ENCODE peak calls at places on chromosomes 4 and X, in four cellular contexts. One of them, this sample, is unnamed.
A peak's percentile ranks its signal among the peaks of the same experiment; 100 is the strongest.

GRCh38 chr4:15659768-15660394 is 4.7 kb upstream of the FBXL5 start:
- DNase-seq in erythroblast: no peak
- DNase-seq in body of pancreas: no peak
- DNase-seq in spleen: no peak
- DNase-seq in this sample: no peak

GRCh38 chrX:112759512-112759911 is 79.8 kb upstream of the LHFPL1 start:
- DNase-seq in erythroblast: no peak
- DNase-seq in body of pancreas: no peak
- DNase-seq in spleen: no peak
- DNase-seq in this sample: no peak

GRCh38 chr4:108937066-108937465 is 174.2 kb upstream of the ETNPPL start:
- DNase-seq in erythroblast: no peak
- DNase-seq in body of pancreas: no peak
- DNase-seq in spleen: no peak
- DNase-seq in this sample: no peak

GRCh38 chrX:111216293-111216801 is 53.9 kb downstream of the CAPN6 start:
- DNase-seq in erythroblast: no peak
- DNase-seq in body of pancreas: no peak
- DNase-seq in spleen: no peak
- DNase-seq in this sample: no peak

GRCh38 chr4:101197350-101197749 is 150.0 kb downstream of the PPP3CA start:
- DNase-seq in erythroblast: no peak
- DNase-seq in body of pancreas: no peak
- DNase-seq in spleen: no peak
- DNase-seq in this sample: no peak

GRCh38 chr4:67749286-67749685 is 4.9 kb downstream of the GNRHR start:
- DNase-seq in erythroblast: no peak
- DNase-seq in body of pancreas: no peak
- DNase-seq in spleen: no peak
- DNase-seq in this sample: no peak

GRCh38 chr4:109908741-109909140 is 3.9 kb upstream of the EGF start:
- DNase-seq in erythroblast: no peak
- DNase-seq in body of pancreas: no peak
- DNase-seq in spleen: no peak
- DNase-seq in this sample: no peak

GRCh38 chrX:153727108-153727931 is 2.7 kb downstream of the ABCD1 start:
- DNase-seq in erythroblast: no peak
- DNase-seq in body of pancreas: peak; percentile 88
- DNase-seq in spleen: peak; percentile 80
- DNase-seq in this sample: peak; percentile 60

GRCh38 chr4:150510176-150510875 is 71.6 kb upstream of the MAB21L2 start:
- DNase-seq in erythroblast: no peak
- DNase-seq in body of pancreas: no peak
- DNase-seq in spleen: no peak
- DNase-seq in this sample: no peak

GRCh38 chrX:9285342-9285771 is 179.5 kb upstream of the TBL1X start:
- DNase-seq in erythroblast: no peak
- DNase-seq in body of pancreas: no peak
- DNase-seq in spleen: no peak
- DNase-seq in this sample: no peak

GRCh38 chr4:65653740-65654361 is 16.4 kb downstream of the EPHA5 start:
- DNase-seq in erythroblast: no peak
- DNase-seq in body of pancreas: no peak
- DNase-seq in spleen: no peak
- DNase-seq in this sample: no peak

GRCh38 chr4:124738994-124739393 is 26.5 kb upstream of the ANKRD50 start:
- DNase-seq in erythroblast: no peak
- DNase-seq in body of pancreas: no peak
- DNase-seq in spleen: no peak
- DNase-seq in this sample: no peak

GRCh38 chrX:66676990-66677389 is 38.1 kb upstream of the EDA2R start:
- DNase-seq in erythroblast: no peak
- DNase-seq in body of pancreas: no peak
- DNase-seq in spleen: no peak
- DNase-seq in this sample: no peak

GRCh38 chrX:154457491-154458115 is 478 bp upstream of the PLXNA3 start:
- DNase-seq in erythroblast: peak; percentile 58
- DNase-seq in body of pancreas: peak; percentile 52
- DNase-seq in spleen: peak; percentile 89
- DNase-seq in this sample: no peak

GRCh38 chr4:15457401-15458201 is 12.1 kb upstream of the CC2D2A start:
- DNase-seq in erythroblast: peak; percentile 15
- DNase-seq in body of pancreas: no peak
- DNase-seq in spleen: no peak
- DNase-seq in this sample: no peak

GRCh38 chrX:48956728-48957414 is 536 bp downstream of the OTUD5 start:
- DNase-seq in erythroblast: peak; percentile 66
- DNase-seq in body of pancreas: no peak
- DNase-seq in spleen: peak; percentile 87
- DNase-seq in this sample: peak; percentile 3

GRCh38 chr4:152316969-152317368 is 218.9 kb downstream of the FBXW7 start:
- DNase-seq in erythroblast: no peak
- DNase-seq in body of pancreas: no peak
- DNase-seq in spleen: no peak
- DNase-seq in this sample: no peak

GRCh38 chrX:18422325-18422724 is 3.1 kb upstream of the CDKL5 start:
- DNase-seq in erythroblast: no peak
- DNase-seq in body of pancreas: no peak
- DNase-seq in spleen: no peak
- DNase-seq in this sample: no peak

GRCh38 chr4:133565379-133565778 is 416.3 kb downstream of the PCDH10 start:
- DNase-seq in erythroblast: no peak
- DNase-seq in body of pancreas: no peak
- DNase-seq in spleen: no peak
- DNase-seq in this sample: no peak

GRCh38 chr4:8860892-8861575 is 10.6 kb downstream of the HMX1 start:
- DNase-seq in erythroblast: no peak
- DNase-seq in body of pancreas: no peak
- DNase-seq in spleen: no peak
- DNase-seq in this sample: no peak

GRCh38 chr4:141789716-141790115 is 153.3 kb downstream of the IL15 start:
- DNase-seq in erythroblast: no peak
- DNase-seq in body of pancreas: no peak
- DNase-seq in spleen: no peak
- DNase-seq in this sample: no peak

GRCh38 chr4:182286035-182286434 is 42.8 kb downstream of the TENM3 start:
- DNase-seq in erythroblast: no peak
- DNase-seq in body of pancreas: no peak
- DNase-seq in spleen: no peak
- DNase-seq in this sample: no peak

GRCh38 chr4:75769044-75769443 is 44.7 kb downstream of the USO1 start:
- DNase-seq in erythroblast: no peak
- DNase-seq in body of pancreas: no peak
- DNase-seq in spleen: no peak
- DNase-seq in this sample: no peak

GRCh38 chr4:88457307-88458090 is 580 bp downstream of the HERC5 start:
- DNase-seq in erythroblast: peak; percentile 71
- DNase-seq in body of pancreas: peak; percentile 59
- DNase-seq in spleen: peak; percentile 92
- DNase-seq in this sample: peak; percentile 25

GRCh38 chr4:4339504-4340085 is 47.3 kb upstream of the NSG1 start:
- DNase-seq in erythroblast: peak; percentile 83
- DNase-seq in body of pancreas: no peak
- DNase-seq in spleen: peak; percentile 42
- DNase-seq in this sample: no peak

GRCh38 chr4:10063544-10064300 is 42.4 kb upstream of the SLC2A9 start:
- DNase-seq in erythroblast: no peak
- DNase-seq in body of pancreas: peak; percentile 66
- DNase-seq in spleen: no peak
- DNase-seq in this sample: peak; percentile 88

GRCh38 chr4:147732516-147733193 is 767 bp downstream of the ARHGAP10 start:
- DNase-seq in erythroblast: peak; percentile 44
- DNase-seq in body of pancreas: peak; percentile 45
- DNase-seq in spleen: no peak
- DNase-seq in this sample: no peak

GRCh38 chrX:37854148-37854547 is 6.8 kb upstream of the DYNLT3 start:
- DNase-seq in erythroblast: no peak
- DNase-seq in body of pancreas: no peak
- DNase-seq in spleen: no peak
- DNase-seq in this sample: no peak

GRCh38 chr4:74675673-74676279 is 118.5 kb downstream of the BTC start:
- DNase-seq in erythroblast: peak; percentile 41
- DNase-seq in body of pancreas: peak; percentile 42
- DNase-seq in spleen: no peak
- DNase-seq in this sample: peak; percentile 19

GRCh38 chr4:111802191-111802590 is 343.1 kb upstream of the FAM241A start:
- DNase-seq in erythroblast: no peak
- DNase-seq in body of pancreas: no peak
- DNase-seq in spleen: no peak
- DNase-seq in this sample: no peak

GRCh38 chr4:3747582-3747906 is 18.6 kb upstream of the ADRA2C start:
- DNase-seq in erythroblast: no peak
- DNase-seq in body of pancreas: no peak
- DNase-seq in spleen: no peak
- DNase-seq in this sample: no peak

GRCh38 chr4:128757712-128758111 is 51.8 kb upstream of the JADE1 start:
- DNase-seq in erythroblast: no peak
- DNase-seq in body of pancreas: peak; percentile 64
- DNase-seq in spleen: no peak
- DNase-seq in this sample: peak; percentile 65

GRCh38 chrX:53682885-53683555 is 3.5 kb downstream of the HUWE1 start:
- DNase-seq in erythroblast: peak; percentile 74
- DNase-seq in body of pancreas: peak; percentile 28
- DNase-seq in spleen: no peak
- DNase-seq in this sample: no peak
- TF ChIP-seq POLR2A in erythroblast: no peak
- TF ChIP-seq POLR2A in body of pancreas: no peak
- TF ChIP-seq POLR2A in spleen: no peak
- TF ChIP-seq POLR2A in this sample: no peak

DNA sequence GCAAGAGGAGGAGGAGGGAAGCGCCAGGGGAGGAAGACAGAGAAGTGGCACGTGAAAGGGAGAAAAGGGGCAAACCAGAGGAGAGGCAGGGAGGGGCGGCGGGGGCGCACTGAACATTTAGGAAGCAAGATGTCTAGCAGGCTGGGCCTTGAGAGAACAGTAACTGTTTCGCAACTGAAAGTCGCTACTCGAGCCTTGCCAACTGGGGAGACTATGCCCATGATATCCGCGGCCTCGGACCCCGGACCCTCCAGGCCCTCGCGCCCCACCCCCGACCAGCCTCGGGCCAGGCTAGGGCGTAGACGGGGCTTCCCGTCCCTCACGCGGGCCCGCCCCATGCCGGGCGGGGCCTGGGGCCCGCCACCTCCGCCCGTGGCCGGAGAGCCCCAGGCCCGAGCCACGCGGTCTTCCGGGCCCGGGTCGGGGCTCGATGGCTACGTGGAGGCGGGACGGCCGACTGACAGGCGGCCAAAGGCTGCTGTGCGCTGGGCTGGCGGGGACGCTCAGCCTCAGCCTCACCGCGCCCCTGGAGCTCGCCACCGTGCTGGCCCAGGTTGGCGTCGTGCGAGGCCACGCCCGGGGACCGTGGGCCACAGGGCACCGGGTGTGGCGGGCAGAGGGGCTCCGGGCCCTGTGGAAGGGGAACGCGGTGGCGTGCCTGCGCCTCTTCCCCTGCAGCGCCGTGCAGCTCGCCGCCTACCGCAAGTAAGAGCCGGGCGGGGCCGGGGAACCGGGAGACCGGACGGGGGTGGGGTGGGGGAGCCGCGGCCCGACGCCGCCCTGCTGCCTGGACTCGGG is at the start of gene SLC25A43:
- DNase-seq in erythroblast: peak; percentile 45
- DNase-seq in body of pancreas: peak; percentile 39
- DNase-seq in spleen: peak; percentile 87
- DNase-seq in this sample: no peak
- TF ChIP-seq POLR2A in erythroblast: peak; percentile 28
- TF ChIP-seq POLR2A in body of pancreas: peak; percentile 29
- TF ChIP-seq POLR2A in spleen: no peak
- TF ChIP-seq POLR2A in this sample: no peak

GRCh38 chr4:26671111-26671510 is 87.2 kb downstream of the TBC1D19 start:
- DNase-seq in erythroblast: no peak
- DNase-seq in body of pancreas: no peak
- DNase-seq in spleen: no peak
- DNase-seq in this sample: no peak
- TF ChIP-seq POLR2A in erythroblast: no peak
- TF ChIP-seq POLR2A in body of pancreas: no peak
- TF ChIP-seq POLR2A in spleen: no peak
- TF ChIP-seq POLR2A in this sample: no peak

GRCh38 chr4:121696140-121696640 is 590 bp downstream of the ANXA5 start:
- DNase-seq in erythroblast: peak; percentile 35
- DNase-seq in body of pancreas: peak; percentile 75
- DNase-seq in spleen: peak; percentile 91
- DNase-seq in this sample: peak; percentile 62
- TF ChIP-seq POLR2A in erythroblast: no peak
- TF ChIP-seq POLR2A in body of pancreas: peak; percentile 21
- TF ChIP-seq POLR2A in spleen: no peak
- TF ChIP-seq POLR2A in this sample: no peak

GRCh38 chrX:68196939-68197791 is 236.1 kb downstream of the OPHN1 start:
- DNase-seq in erythroblast: peak; percentile 34
- DNase-seq in body of pancreas: peak; percentile 36
- DNase-seq in spleen: no peak
- DNase-seq in this sample: peak; percentile 43
- TF ChIP-seq POLR2A in erythroblast: no peak
- TF ChIP-seq POLR2A in body of pancreas: no peak
- TF ChIP-seq POLR2A in spleen: no peak
- TF ChIP-seq POLR2A in this sample: no peak

DNA sequence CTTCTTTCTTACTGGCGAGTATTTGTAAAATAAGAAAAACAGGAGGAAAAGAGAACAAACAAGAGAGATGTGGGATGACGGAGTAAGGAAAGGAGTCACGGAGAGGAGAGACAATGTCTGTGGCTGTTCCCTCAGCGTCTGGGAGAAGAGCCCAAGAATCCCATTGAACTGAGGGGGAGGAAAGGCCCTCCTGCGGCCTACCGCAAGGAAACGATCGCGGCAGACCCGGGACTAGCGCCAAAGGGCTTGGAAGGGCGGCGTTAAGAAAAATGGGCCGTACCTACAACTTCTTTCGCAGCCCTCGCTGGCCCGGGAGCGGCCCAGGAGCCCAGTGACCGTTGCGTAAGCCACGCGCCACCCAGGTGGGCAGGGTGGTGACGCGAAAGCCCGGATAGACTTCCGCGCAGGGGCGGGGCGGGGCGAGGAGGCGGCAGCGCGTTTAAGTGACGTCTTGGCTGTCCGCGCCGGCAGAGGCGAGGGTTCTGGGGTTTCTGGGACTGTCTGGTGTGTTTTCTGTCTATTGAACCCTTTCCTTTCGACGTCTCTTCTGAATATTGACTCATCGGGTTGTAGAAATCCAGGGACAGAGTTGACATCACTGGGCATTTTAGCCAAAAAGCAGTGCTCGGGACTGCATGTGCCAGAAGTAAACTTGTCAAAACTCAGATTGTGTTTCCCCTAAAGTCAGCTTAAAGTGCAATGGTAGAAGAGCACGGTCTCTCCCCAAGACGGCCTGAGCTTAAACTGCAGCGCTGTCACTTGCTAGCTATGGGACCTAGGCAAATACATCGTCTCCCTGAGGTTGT is at the start of gene SLC9B1:
- DNase-seq in erythroblast: peak; percentile 97
- DNase-seq in body of pancreas: peak; percentile 98
- DNase-seq in spleen: peak; percentile 98
- DNase-seq in this sample: peak; percentile 97
- TF ChIP-seq POLR2A in erythroblast: peak; percentile 98
- TF ChIP-seq POLR2A in body of pancreas: peak; percentile 91
- TF ChIP-seq POLR2A in spleen: peak; percentile 76
- TF ChIP-seq POLR2A in this sample: peak; percentile 72

GRCh38 chr4:169079942-169080827 is 70.1 kb upstream of the CBR4 start:
- DNase-seq in erythroblast: peak; percentile 27
- DNase-seq in body of pancreas: no peak
- DNase-seq in spleen: peak; percentile 87
- DNase-seq in this sample: peak; percentile 86
- TF ChIP-seq POLR2A in erythroblast: no peak
- TF ChIP-seq POLR2A in body of pancreas: no peak
- TF ChIP-seq POLR2A in spleen: no peak
- TF ChIP-seq POLR2A in this sample: no peak

GRCh38 chrX:93673056-93673868 is at the start of gene NAP1L3:
- DNase-seq in erythroblast: peak; percentile 33
- DNase-seq in body of pancreas: peak; percentile 43
- DNase-seq in spleen: peak; percentile 82
- DNase-seq in this sample: peak; percentile 38
- TF ChIP-seq POLR2A in erythroblast: no peak
- TF ChIP-seq POLR2A in body of pancreas: no peak
- TF ChIP-seq POLR2A in spleen: no peak
- TF ChIP-seq POLR2A in this sample: no peak

This sample was measured in prostate gland.